ENCODE peak calls at places on chromosomes 3 and 15, in six cellular contexts. I is Calu3; A is stimulated activated CD4-positive, alpha-beta T cell treated with anti-CD3 and anti-CD28 coated beads, Interleukin-1b, Interleukin-23, amount 100 ng/mL, for 24 hours; U is B cell; P is H54; N is NCI-H1092. J is an unnamed sample.
A peak's percentile ranks its signal among the peaks of the same experiment; 100 is the strongest.

GRCh38 chr3:100316656-100317069 is 17.9 kb upstream of the NIT2 start:
- DNase-seq in U (peak; percentile 56), N (peak; percentile 5), P (no peak), A (no peak), I (peak; percentile 34), J (no peak)

GRCh38 chr3:121896823-121897222 is 2.6 kb downstream of the SLC15A2 start:
- DNase-seq in P (no peak), U (no peak), A (no peak), I (no peak), N (no peak), J (no peak)

GRCh38 chr15:84983711-84984110 is 2.1 kb downstream of the PDE8A start:
- DNase-seq in U (no peak), I (no peak), N (no peak), P (no peak), A (no peak), J (no peak)

GRCh38 chr3:72830452-72831217 is 17.6 kb downstream of the SHQ1 start:
- DNase-seq in N (no peak), A (no peak), I (no peak), U (no peak), P (no peak), J (no peak)

GRCh38 chr3:127445581-127446368 is 144.8 kb downstream of the TPRA1 start:
- DNase-seq in I (no peak), P (no peak), A (no peak), N (no peak), U (no peak), J (no peak)

GRCh38 chr15:47961401-47962090 is 159.2 kb upstream of the SLC24A5 start:
- DNase-seq in N (no peak), P (no peak), U (peak; percentile 4), A (no peak), I (no peak), J (no peak)

GRCh38 chr3:31246293-31247062 is 286.2 kb upstream of the STT3B start:
- DNase-seq in A (no peak), I (no peak), P (no peak), U (no peak), N (no peak), J (no peak)

GRCh38 chr3:34077796-34078195 is 279.4 kb downstream of the PDCD6IP start:
- DNase-seq in N (no peak), P (no peak), U (no peak), I (no peak), A (no peak), J (no peak)

GRCh38 chr3:55571216-55571813 is 84.2 kb upstream of the WNT5A start:
- DNase-seq in U (no peak), N (no peak), I (no peak), P (no peak), A (no peak), J (no peak)

GRCh38 chr3:71478568-71478967 is 105.0 kb downstream of the FOXP1 start:
- DNase-seq in N (no peak), P (no peak), I (no peak), U (peak; percentile 35), A (peak; percentile 63), J (no peak)

GRCh38 chr3:42214565-42215283 is 51.3 kb downstream of the CCK start:
- DNase-seq in I (no peak), U (no peak), P (peak; percentile 30), N (no peak), A (no peak), J (no peak)

GRCh38 chr3:42638339-42638842 is 15.1 kb upstream of the ZBTB47 start:
- DNase-seq in I (no peak), U (no peak), N (no peak), P (no peak), A (no peak), J (no peak)

GRCh38 chr3:14154895-14155432 is 23.4 kb downstream of the XPC start:
- DNase-seq in U (no peak), P (no peak), A (no peak), I (no peak), N (no peak), J (no peak)

GRCh38 chr3:136380530-136380929 is 130.4 kb downstream of the PCCB start:
- DNase-seq in N (no peak), U (no peak), I (no peak), A (no peak), P (no peak), J (no peak)

GRCh38 chr15:34364041-34364440 is 3.0 kb downstream of the LPCAT4 start:
- DNase-seq in N (no peak), U (no peak), I (no peak), P (no peak), A (no peak), J (no peak)

GRCh38 chr3:195559723-195560409 is 16.7 kb upstream of the PPP1R2 start:
- DNase-seq in A (no peak), U (no peak), I (peak; percentile 55), N (no peak), P (no peak), J (no peak)

GRCh38 chr3:119297169-119297568 is 3.0 kb downstream of the ARHGAP31 start:
- DNase-seq in A (no peak), N (no peak), U (no peak), I (no peak), P (no peak), J (no peak)

GRCh38 chr15:99322643-99323405 is 71.5 kb downstream of the LRRC28 start:
- DNase-seq in U (no peak), P (no peak), A (no peak), N (no peak), I (no peak), J (no peak)

GRCh38 chr15:85097706-85098105 is 116.0 kb downstream of the PDE8A start:
- DNase-seq in P (no peak), N (no peak), A (no peak), U (no peak), I (no peak), J (no peak)

GRCh38 chr15:33735637-33736247 is 232.6 kb upstream of the CHRM5 start:
- DNase-seq in U (no peak), I (no peak), P (no peak), A (no peak), N (peak; percentile 4), J (no peak)

GRCh38 chr3:23811117-23811487 is 5.3 kb downstream of the UBE2E1 start:
- DNase-seq in A (no peak), U (no peak), N (no peak), I (peak; percentile 13), P (no peak), J (no peak)

GRCh38 chr3:133137042-133137393 is 98.8 kb downstream of the TMEM108 start:
- DNase-seq in A (no peak), P (no peak), I (no peak), N (no peak), U (no peak), J (no peak)

GRCh38 chr3:64166584-64167155 is 58.6 kb downstream of the PRICKLE2 start:
- DNase-seq in P (no peak), N (no peak), U (no peak), A (no peak), I (no peak), J (no peak)

GRCh38 chr3:151421956-151422355 is 37.4 kb upstream of the P2RY12 start:
- DNase-seq in P (no peak), I (no peak), A (no peak), U (no peak), N (no peak), J (no peak)

GRCh38 chr15:51450001-51450400 is 108.5 kb downstream of the GLDN start:
- DNase-seq in N (no peak), U (no peak), I (peak; percentile 64), P (no peak), A (no peak), J (no peak)

GRCh38 chr15:79129235-79129634 is 38.7 kb upstream of the RASGRF1 start:
- DNase-seq in A (no peak), P (no peak), N (no peak), I (no peak), U (no peak), J (no peak)

GRCh38 chr3:47193871-47194859 is 30.3 kb upstream of the SETD2 start:
- DNase-seq in N (no peak), A (no peak), I (no peak), P (no peak), U (no peak), J (no peak)

GRCh38 chr15:70142322-70143191 is 44.8 kb upstream of the TLE3 start:
- DNase-seq in N (no peak), A (no peak), I (no peak), U (no peak), P (no peak), J (no peak)